ENCODE peak calls at places on chromosomes 3 and 15, in four cellular contexts. S is left colon, J is spleen, Q is astrocyte. K is an unnamed sample.

GRCh38 chr15:51267714-51268105 is 70.7 kb downstream of the CYP19A1 start:
- DNase-seq in S (peak; percentile 23), J (no peak), Q (no peak), K (peak; percentile 58)

GRCh38 chr15:45714501-45715488 is 80.0 kb downstream of the SQOR start:
- DNase-seq in S (peak; percentile 58), J (no peak), Q (peak; percentile 6), K (peak; percentile 74)

GRCh38 chr3:4670352-4670751 is 177.2 kb downstream of the ITPR1 start:
- DNase-seq in S (no peak), J (no peak), Q (no peak), K (no peak)

GRCh38 chr3:149552700-149553099 is 78.2 kb downstream of the TM4SF4 start:
- DNase-seq in S (no peak), J (no peak), Q (no peak), K (no peak)

GRCh38 chr15:92930776-92931175 is 30.7 kb downstream of the CHD2 start:
- DNase-seq in S (no peak), J (no peak), Q (peak; percentile 95), K (no peak)

GRCh38 chr3:166071-166470 is 30.5 kb upstream of the CHL1 start:
- DNase-seq in S (no peak), J (no peak), Q (peak; percentile 1), K (peak; percentile 53)

GRCh38 chr3:8482960-8483665 is 18.5 kb upstream of the LMCD1 start:
- DNase-seq in S (peak; percentile 30), J (no peak), Q (peak; percentile 98), K (no peak)

GRCh38 chr3:70097084-70097483 is 97.6 kb downstream of the SAMMSON start:
- DNase-seq in S (no peak), J (no peak), Q (no peak), K (no peak)

GRCh38 chr3:183485585-183485984 is 57.2 kb upstream of the MCF2L2 start:
- DNase-seq in S (no peak), J (no peak), Q (no peak), K (no peak)

GRCh38 chr15:42070966-42071350 is 23.4 kb downstream of the PLA2G4D start:
- DNase-seq in S (no peak), J (no peak), Q (no peak), K (no peak)

GRCh38 chr3:127141921-127142730 is 50.8 kb upstream of the PRR23E start:
- DNase-seq in S (peak; percentile 78), J (peak; percentile 27), Q (no peak), K (peak; percentile 93)

GRCh38 chr3:52123106-52123708 is 31.0 kb downstream of the POC1A start:
- DNase-seq in S (peak; percentile 78), J (peak; percentile 92), Q (peak; percentile 15), K (no peak)